ENCODE peak calls at places on chromosomes 7 and 10, in six cellular contexts. One of them, this sample, is unnamed.

GRCh38 chr7:42143605-42144252 is 93.3 kb downstream of the GLI3 start:
- DNase-seq in brain microvascular endothelial cell: peak; percentile 15
- DNase-seq in lung: no peak
- DNase-seq in astrocyte: peak; percentile 66
- DNase-seq in heart left ventricle: no peak
- DNase-seq in SK-N-SH: no peak
- DNase-seq in this sample: no peak

GRCh38 chr10:69043931-69044531 is 43.9 kb upstream of the SRGN start:
- DNase-seq in heart left ventricle: no peak
- DNase-seq in brain microvascular endothelial cell: no peak
- DNase-seq in lung: no peak
- DNase-seq in SK-N-SH: no peak
- DNase-seq in astrocyte: no peak
- DNase-seq in this sample: no peak

GRCh38 chr7:69703099-69703498 is 104.8 kb downstream of the AUTS2 start:
- DNase-seq in lung: no peak
- DNase-seq in astrocyte: peak; percentile 65
- DNase-seq in brain microvascular endothelial cell: no peak
- DNase-seq in heart left ventricle: no peak
- DNase-seq in SK-N-SH: no peak
- DNase-seq in this sample: no peak

GRCh38 chr10:82378146-82378545 is 503.2 kb downstream of the NRG3 start:
- DNase-seq in brain microvascular endothelial cell: peak; percentile 40
- DNase-seq in lung: peak; percentile 56
- DNase-seq in astrocyte: peak; percentile 31
- DNase-seq in SK-N-SH: peak; percentile 42
- DNase-seq in heart left ventricle: peak; percentile 38
- DNase-seq in this sample: peak; percentile 76

GRCh38 chr7:137950263-137950621 is 51.6 kb downstream of the CREB3L2 start:
- DNase-seq in astrocyte: no peak
- DNase-seq in lung: no peak
- DNase-seq in brain microvascular endothelial cell: no peak
- DNase-seq in heart left ventricle: no peak
- DNase-seq in SK-N-SH: no peak
- DNase-seq in this sample: no peak

GRCh38 chr10:35324196-35324595 is 12.1 kb upstream of the CCNY start:
- DNase-seq in heart left ventricle: no peak
- DNase-seq in astrocyte: peak; percentile 69
- DNase-seq in brain microvascular endothelial cell: no peak
- DNase-seq in SK-N-SH: no peak
- DNase-seq in lung: no peak
- DNase-seq in this sample: no peak

GRCh38 chr7:87510430-87510875 is 35.0 kb upstream of the ABCB4 start:
- DNase-seq in lung: no peak
- DNase-seq in heart left ventricle: no peak
- DNase-seq in SK-N-SH: peak; percentile 30
- DNase-seq in astrocyte: no peak
- DNase-seq in brain microvascular endothelial cell: no peak
- DNase-seq in this sample: peak; percentile 65

GRCh38 chr7:18927134-18927533 is 190.3 kb downstream of the TWIST1 start:
- DNase-seq in SK-N-SH: no peak
- DNase-seq in lung: no peak
- DNase-seq in brain microvascular endothelial cell: peak; percentile 8
- DNase-seq in astrocyte: peak; percentile 82
- DNase-seq in heart left ventricle: no peak
- DNase-seq in this sample: no peak

GRCh38 chr10:124668517-124669051 is 75.6 kb downstream of the FAM53B start:
- DNase-seq in lung: no peak
- DNase-seq in heart left ventricle: no peak
- DNase-seq in brain microvascular endothelial cell: no peak
- DNase-seq in astrocyte: no peak
- DNase-seq in SK-N-SH: no peak
- DNase-seq in this sample: no peak

GRCh38 chr7:20158684-20159083 is 58.5 kb downstream of the MACC1 start:
- DNase-seq in heart left ventricle: no peak
- DNase-seq in lung: no peak
- DNase-seq in SK-N-SH: no peak
- DNase-seq in astrocyte: no peak
- DNase-seq in brain microvascular endothelial cell: no peak
- DNase-seq in this sample: no peak
- TF ChIP-seq CTCF in heart left ventricle: peak; percentile 49
- TF ChIP-seq CTCF in lung: no peak
- TF ChIP-seq CTCF in SK-N-SH: peak; percentile 60
- TF ChIP-seq CTCF in astrocyte: peak; percentile 8
- TF ChIP-seq CTCF in brain microvascular endothelial cell: peak; percentile 40
- TF ChIP-seq CTCF in this sample: no peak

GRCh38 chr10:97390096-97390495 is 11.0 kb downstream of the RRP12 start:
- DNase-seq in brain microvascular endothelial cell: no peak
- DNase-seq in heart left ventricle: no peak
- DNase-seq in astrocyte: no peak
- DNase-seq in SK-N-SH: no peak
- DNase-seq in lung: no peak
- DNase-seq in this sample: no peak
- H3K36me3 ChIP-seq in brain microvascular endothelial cell: peaks cover 59% of the 10 kb centered on the region
- H3K36me3 ChIP-seq in heart left ventricle: peaks cover 61% of the 10 kb centered on the region
- H3K36me3 ChIP-seq in astrocyte: peaks cover 27% of the 10 kb centered on the region
- H3K36me3 ChIP-seq in SK-N-SH: peaks cover 41% of the 10 kb centered on the region
- H3K36me3 ChIP-seq in lung: peaks cover 45% of the 10 kb centered on the region
- H3K36me3 ChIP-seq in this sample: peaks cover 50% of the 10 kb centered on the region

GRCh38 chr7:79741684-79742083 is 288.2 kb upstream of the MAGI2 start:
- DNase-seq in lung: no peak
- DNase-seq in heart left ventricle: no peak
- DNase-seq in astrocyte: no peak
- DNase-seq in brain microvascular endothelial cell: no peak
- DNase-seq in SK-N-SH: no peak
- DNase-seq in this sample: no peak
- TF ChIP-seq CTCF in lung: no peak
- TF ChIP-seq CTCF in heart left ventricle: peak; percentile 11
- TF ChIP-seq CTCF in astrocyte: peak; percentile 31
- TF ChIP-seq CTCF in brain microvascular endothelial cell: peak; percentile 54
- TF ChIP-seq CTCF in SK-N-SH: peak; percentile 42
- TF ChIP-seq CTCF in this sample: peak; percentile 65

GRCh38 chr7:96825285-96825684 is 115.6 kb upstream of the SEM1 start:
- DNase-seq in SK-N-SH: no peak
- DNase-seq in heart left ventricle: no peak
- DNase-seq in astrocyte: no peak
- DNase-seq in lung: no peak
- DNase-seq in brain microvascular endothelial cell: no peak
- DNase-seq in this sample: no peak

GRCh38 chr7:96819111-96819700 is 109.6 kb upstream of the SEM1 start:
- DNase-seq in brain microvascular endothelial cell: no peak
- DNase-seq in astrocyte: no peak
- DNase-seq in heart left ventricle: no peak
- DNase-seq in lung: no peak
- DNase-seq in SK-N-SH: no peak
- DNase-seq in this sample: no peak

GRCh38 chr7:96827701-96828100 is 118.1 kb upstream of the SEM1 start:
- DNase-seq in astrocyte: no peak
- DNase-seq in brain microvascular endothelial cell: no peak
- DNase-seq in heart left ventricle: no peak
- DNase-seq in SK-N-SH: no peak
- DNase-seq in lung: no peak
- DNase-seq in this sample: peak; percentile 8

GRCh38 chr7:96826089-96826488 is 116.4 kb upstream of the SEM1 start:
- DNase-seq in brain microvascular endothelial cell: no peak
- DNase-seq in heart left ventricle: no peak
- DNase-seq in astrocyte: no peak
- DNase-seq in lung: no peak
- DNase-seq in SK-N-SH: no peak
- DNase-seq in this sample: no peak

DNA sequence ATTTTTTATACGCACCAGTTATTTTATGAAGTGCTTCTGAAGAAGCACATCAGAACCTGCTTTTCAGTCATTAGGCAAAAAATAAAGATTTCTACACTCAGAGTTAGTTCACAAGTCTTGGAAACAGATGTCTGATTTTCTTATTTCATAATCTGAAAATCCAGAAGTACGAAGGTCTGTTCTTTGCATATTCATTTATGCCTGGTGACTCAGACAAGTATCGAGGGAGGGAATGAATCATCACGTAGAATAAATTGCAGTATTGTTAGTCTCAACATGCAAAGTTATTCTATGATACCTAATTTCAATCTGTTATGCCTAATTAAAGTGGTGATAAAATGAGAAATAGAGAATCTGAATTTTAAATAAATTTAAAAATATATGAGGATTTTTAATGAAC is 113.6 kb upstream of the SEM1 start:
- DNase-seq in brain microvascular endothelial cell: peak; percentile 22
- DNase-seq in astrocyte: peak; percentile 4
- DNase-seq in lung: no peak
- DNase-seq in SK-N-SH: no peak
- DNase-seq in heart left ventricle: no peak
- DNase-seq in this sample: no peak
- H3K36me3 ChIP-seq in brain microvascular endothelial cell: no peaks in the 10 kb centered on the region
- H3K36me3 ChIP-seq in astrocyte: no peaks in the 10 kb centered on the region
- H3K36me3 ChIP-seq in lung: no peaks in the 10 kb centered on the region
- H3K36me3 ChIP-seq in SK-N-SH: no peaks in the 10 kb centered on the region
- H3K36me3 ChIP-seq in heart left ventricle: no peaks in the 10 kb centered on the region
- H3K36me3 ChIP-seq in this sample: no peaks in the 10 kb centered on the region

GRCh38 chr10:37816290-37816689 is 41.1 kb downstream of the ZNF248 start:
- DNase-seq in brain microvascular endothelial cell: no peak
- DNase-seq in astrocyte: no peak
- DNase-seq in SK-N-SH: no peak
- DNase-seq in lung: no peak
- DNase-seq in heart left ventricle: no peak
- DNase-seq in this sample: no peak

GRCh38 chr10:37821237-37821636 is 36.2 kb downstream of the ZNF248 start:
- DNase-seq in heart left ventricle: no peak
- DNase-seq in SK-N-SH: no peak
- DNase-seq in brain microvascular endothelial cell: no peak
- DNase-seq in astrocyte: no peak
- DNase-seq in lung: no peak
- DNase-seq in this sample: no peak

DNA sequence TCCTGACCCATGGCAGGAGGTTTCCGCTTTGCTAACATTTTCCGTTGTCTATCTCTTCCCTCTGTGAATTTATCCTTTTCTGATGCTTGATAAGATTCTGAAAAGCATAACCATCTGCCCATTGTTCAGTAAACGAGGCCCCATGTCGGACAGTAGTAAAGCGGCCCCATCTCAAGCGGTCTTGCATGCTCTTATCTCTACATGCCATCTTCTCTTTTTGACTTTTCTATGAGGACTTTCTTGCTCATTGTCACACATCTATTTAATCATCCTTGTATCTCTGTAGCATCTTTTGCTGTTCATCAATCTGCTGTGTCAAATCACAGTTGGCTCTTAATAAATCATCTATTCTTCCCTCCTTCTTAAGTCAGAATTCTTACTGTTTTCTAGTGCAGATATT is 37.6 kb downstream of the ZNF248 start:
- DNase-seq in astrocyte: no peak
- DNase-seq in brain microvascular endothelial cell: no peak
- DNase-seq in SK-N-SH: no peak
- DNase-seq in heart left ventricle: no peak
- DNase-seq in lung: no peak
- DNase-seq in this sample: no peak
- TF ChIP-seq CTCF in astrocyte: no peak
- TF ChIP-seq CTCF in brain microvascular endothelial cell: no peak
- TF ChIP-seq CTCF in SK-N-SH: no peak
- TF ChIP-seq CTCF in heart left ventricle: no peak
- TF ChIP-seq CTCF in lung: no peak
- TF ChIP-seq CTCF in this sample: no peak

DNA sequence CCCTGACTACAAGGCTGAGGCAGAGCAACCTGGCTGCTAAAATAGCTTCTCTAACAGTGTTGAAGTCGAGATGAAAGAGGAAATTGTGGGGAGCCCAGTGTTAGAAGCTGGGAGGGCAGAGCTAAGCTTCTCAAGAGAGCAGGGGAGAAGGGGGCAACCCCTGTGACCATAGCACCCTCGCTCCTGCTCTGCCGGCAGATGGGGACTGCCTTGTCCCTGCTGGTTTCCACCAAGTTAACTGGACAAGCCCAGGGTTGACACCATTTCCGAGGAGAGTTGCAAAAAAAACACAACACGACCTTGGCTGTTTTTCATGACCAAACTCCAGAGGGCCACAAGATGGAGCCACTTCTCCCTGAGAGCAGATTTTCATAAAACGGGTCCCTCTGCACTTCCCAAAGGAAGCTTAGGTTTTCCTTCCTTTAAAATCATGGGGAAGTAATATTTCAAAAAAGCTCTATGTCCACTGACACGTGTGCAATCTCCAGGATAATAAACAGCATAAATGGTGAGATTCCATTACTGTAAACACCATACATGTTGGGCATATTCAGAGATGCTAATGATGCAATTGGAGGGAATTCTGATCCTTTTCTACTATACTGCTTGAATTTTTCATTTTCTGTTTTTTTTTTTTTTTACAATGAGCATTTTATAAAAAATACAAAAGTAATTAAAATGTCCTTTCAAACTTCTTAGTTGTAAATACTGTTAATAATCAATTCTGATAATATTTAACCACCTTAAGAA is 140.4 kb downstream of the PIP4K2A start:
- DNase-seq in lung: no peak
- DNase-seq in SK-N-SH: peak; percentile 27
- DNase-seq in heart left ventricle: peak; percentile 24
- DNase-seq in brain microvascular endothelial cell: no peak
- DNase-seq in astrocyte: no peak
- DNase-seq in this sample: peak; percentile 12
- H3K36me3 ChIP-seq in lung: no peaks in the 10 kb centered on the region
- H3K36me3 ChIP-seq in SK-N-SH: peaks cover 13% of the 10 kb centered on the region
- H3K36me3 ChIP-seq in heart left ventricle: peaks cover 12% of the 10 kb centered on the region
- H3K36me3 ChIP-seq in brain microvascular endothelial cell: no peaks in the 10 kb centered on the region
- H3K36me3 ChIP-seq in astrocyte: no peaks in the 10 kb centered on the region
- H3K36me3 ChIP-seq in this sample: no peaks in the 10 kb centered on the region

GRCh38 chr10:70778267-70778924 is 6.8 kb downstream of the TBATA start:
- DNase-seq in brain microvascular endothelial cell: no peak
- DNase-seq in heart left ventricle: no peak
- DNase-seq in lung: no peak
- DNase-seq in SK-N-SH: peak; percentile 14
- DNase-seq in astrocyte: no peak
- DNase-seq in this sample: no peak

GRCh38 chr10:70780772-70781171 is 4.4 kb downstream of the TBATA start:
- DNase-seq in lung: no peak
- DNase-seq in brain microvascular endothelial cell: no peak
- DNase-seq in heart left ventricle: no peak
- DNase-seq in astrocyte: no peak
- DNase-seq in SK-N-SH: no peak
- DNase-seq in this sample: no peak

GRCh38 chr10:70780370-70780760 is 4.8 kb downstream of the TBATA start:
- DNase-seq in lung: peak; percentile 25
- DNase-seq in SK-N-SH: peak; percentile 8
- DNase-seq in brain microvascular endothelial cell: no peak
- DNase-seq in astrocyte: no peak
- DNase-seq in heart left ventricle: no peak
- DNase-seq in this sample: no peak

GRCh38 chr10:70779088-70779487 is 6.1 kb downstream of the TBATA start:
- DNase-seq in astrocyte: no peak
- DNase-seq in SK-N-SH: peak; percentile 19
- DNase-seq in lung: no peak
- DNase-seq in heart left ventricle: no peak
- DNase-seq in brain microvascular endothelial cell: no peak
- DNase-seq in this sample: no peak

GRCh38 chr10:70779685-70780369 is 5.3 kb downstream of the TBATA start:
- DNase-seq in lung: peak; percentile 29
- DNase-seq in heart left ventricle: no peak
- DNase-seq in astrocyte: no peak
- DNase-seq in SK-N-SH: peak; percentile 7
- DNase-seq in brain microvascular endothelial cell: no peak
- DNase-seq in this sample: no peak
- TF ChIP-seq CTCF in lung: no peak
- TF ChIP-seq CTCF in heart left ventricle: no peak
- TF ChIP-seq CTCF in astrocyte: no peak
- TF ChIP-seq CTCF in SK-N-SH: no peak
- TF ChIP-seq CTCF in brain microvascular endothelial cell: no peak
- TF ChIP-seq CTCF in this sample: no peak